ENCODE peak calls at places on chromosomes 16 and 17, in five cellular contexts. One of them, this sample, is unnamed.

GRCh38 chr16:15482068-15482747 is 47.8 kb downstream of the BMERB1 start:
- DNase-seq in SK-N-SH: peak
- DNase-seq in mesenchymal stem cell: peak
- DNase-seq in IMR-90: peak
- DNase-seq in mesendoderm: peak
- DNase-seq in this sample: peak

GRCh38 chr17:8005357-8005756 is 2.9 kb downstream of the GUCY2D start:
- DNase-seq in SK-N-SH: no peak
- DNase-seq in mesenchymal stem cell: no peak
- DNase-seq in IMR-90: no peak
- DNase-seq in mesendoderm: no peak
- DNase-seq in this sample: no peak

GRCh38 chr17:12769981-12770380 is 19.3 kb upstream of the ARHGAP44 start:
- DNase-seq in SK-N-SH: no peak
- DNase-seq in mesenchymal stem cell: no peak
- DNase-seq in IMR-90: peak
- DNase-seq in mesendoderm: no peak
- DNase-seq in this sample: peak

GRCh38 chr17:42387221-42387657 is 1.0 kb downstream of the STAT3 start:
- DNase-seq in SK-N-SH: peak
- DNase-seq in mesenchymal stem cell: peak
- DNase-seq in IMR-90: peak
- DNase-seq in mesendoderm: no peak
- DNase-seq in this sample: peak

GRCh38 chr16:66605177-66605999 is 884 bp downstream of the CMTM3 start:
- DNase-seq in SK-N-SH: peak
- DNase-seq in mesenchymal stem cell: peak
- DNase-seq in IMR-90: peak
- DNase-seq in mesendoderm: peak
- DNase-seq in this sample: peak

GRCh38 chr17:10471853-10472252 is 2.5 kb upstream of the MYH4 start:
- DNase-seq in SK-N-SH: no peak
- DNase-seq in mesenchymal stem cell: peak
- DNase-seq in IMR-90: peak
- DNase-seq in mesendoderm: no peak
- DNase-seq in this sample: peak

GRCh38 chr17:40361063-40361924 is 3.2 kb downstream of the GJD3 start:
- DNase-seq in SK-N-SH: no peak
- DNase-seq in mesenchymal stem cell: no peak
- DNase-seq in IMR-90: no peak
- DNase-seq in mesendoderm: no peak
- DNase-seq in this sample: no peak

GRCh38 chr16:71883849-71884638 is at the start of gene ZNF821:
- DNase-seq in SK-N-SH: peak
- DNase-seq in mesenchymal stem cell: peak
- DNase-seq in IMR-90: peak
- DNase-seq in mesendoderm: peak
- DNase-seq in this sample: peak

GRCh38 chr16:25988882-25989281 is 297.1 kb downstream of the HS3ST4 start:
- DNase-seq in SK-N-SH: no peak
- DNase-seq in mesenchymal stem cell: no peak
- DNase-seq in IMR-90: no peak
- DNase-seq in mesendoderm: no peak
- DNase-seq in this sample: no peak

GRCh38 chr17:19727466-19728113 is 11.2 kb upstream of the SLC47A2 start:
- DNase-seq in SK-N-SH: no peak
- DNase-seq in mesenchymal stem cell: peak
- DNase-seq in IMR-90: peak
- DNase-seq in mesendoderm: no peak
- DNase-seq in this sample: peak

GRCh38 chr16:3902731-3903130 is 22.2 kb upstream of the CREBBP start:
- DNase-seq in SK-N-SH: no peak
- DNase-seq in mesenchymal stem cell: no peak
- DNase-seq in IMR-90: no peak
- DNase-seq in mesendoderm: no peak
- DNase-seq in this sample: no peak

GRCh38 chr17:65228734-65229390 is 91.7 kb downstream of the RGS9 start:
- DNase-seq in SK-N-SH: peak
- DNase-seq in mesenchymal stem cell: peak
- DNase-seq in IMR-90: peak
- DNase-seq in mesendoderm: peak
- DNase-seq in this sample: peak

GRCh38 chr16:14427371-14427948 is 202.6 kb downstream of the PARN start:
- DNase-seq in SK-N-SH: no peak
- DNase-seq in mesenchymal stem cell: peak
- DNase-seq in IMR-90: peak
- DNase-seq in mesendoderm: no peak
- DNase-seq in this sample: no peak

GRCh38 chr16:67666538-67667433 is at the start of the genes C16orf86 and ENKD1:
- DNase-seq in SK-N-SH: peak
- DNase-seq in mesenchymal stem cell: peak
- DNase-seq in IMR-90: peak
- DNase-seq in mesendoderm: peak
- DNase-seq in this sample: peak

GRCh38 chr17:67980456-67980855 is 15.8 kb downstream of the C17orf58 start:
- DNase-seq in SK-N-SH: no peak
- DNase-seq in mesenchymal stem cell: no peak
- DNase-seq in IMR-90: no peak
- DNase-seq in mesendoderm: no peak
- DNase-seq in this sample: no peak

GRCh38 chr16:81416749-81417148 is 27.9 kb upstream of the CMIP start:
- DNase-seq in SK-N-SH: no peak
- DNase-seq in mesenchymal stem cell: no peak
- DNase-seq in IMR-90: no peak
- DNase-seq in mesendoderm: no peak
- DNase-seq in this sample: no peak

GRCh38 chr17:60604686-60605334 is 4.8 kb downstream of the PPM1D start:
- DNase-seq in SK-N-SH: no peak
- DNase-seq in mesenchymal stem cell: peak
- DNase-seq in IMR-90: peak
- DNase-seq in mesendoderm: peak
- DNase-seq in this sample: peak

GRCh38 chr17:8162232-8162996 is at the start of gene VAMP2:
- DNase-seq in SK-N-SH: peak
- DNase-seq in mesenchymal stem cell: peak
- DNase-seq in IMR-90: peak
- DNase-seq in mesendoderm: peak
- DNase-seq in this sample: peak

GRCh38 chr16:49947907-49948678 is 76.9 kb upstream of the CNEP1R1 start:
- DNase-seq in SK-N-SH: no peak
- DNase-seq in mesenchymal stem cell: no peak
- DNase-seq in IMR-90: no peak
- DNase-seq in mesendoderm: no peak
- DNase-seq in this sample: no peak

GRCh38 chr16:49953090-49953489 is 71.9 kb upstream of the CNEP1R1 start:
- DNase-seq in SK-N-SH: no peak
- DNase-seq in mesenchymal stem cell: no peak
- DNase-seq in IMR-90: no peak
- DNase-seq in mesendoderm: no peak
- DNase-seq in this sample: no peak

GRCh38 chr16:49956915-49957314 is 68.1 kb upstream of the CNEP1R1 start:
- DNase-seq in SK-N-SH: no peak
- DNase-seq in mesenchymal stem cell: no peak
- DNase-seq in IMR-90: no peak
- DNase-seq in mesendoderm: no peak
- DNase-seq in this sample: no peak

GRCh38 chr16:49952386-49952785 is 72.6 kb upstream of the CNEP1R1 start:
- DNase-seq in SK-N-SH: no peak
- DNase-seq in mesenchymal stem cell: peak
- DNase-seq in IMR-90: no peak
- DNase-seq in mesendoderm: peak
- DNase-seq in this sample: peak

GRCh38 chr16:49951568-49952195 is 73.3 kb upstream of the CNEP1R1 start:
- DNase-seq in SK-N-SH: no peak
- DNase-seq in mesenchymal stem cell: no peak
- DNase-seq in IMR-90: no peak
- DNase-seq in mesendoderm: peak
- DNase-seq in this sample: no peak
- H3K4me2 ChIP-seq in SK-N-SH: no peak
- H3K4me2 ChIP-seq in mesenchymal stem cell: no peak
- H3K4me2 ChIP-seq in IMR-90: no peak
- H3K4me2 ChIP-seq in mesendoderm: no peak
- H3K4me2 ChIP-seq in this sample: no peak

DNA sequence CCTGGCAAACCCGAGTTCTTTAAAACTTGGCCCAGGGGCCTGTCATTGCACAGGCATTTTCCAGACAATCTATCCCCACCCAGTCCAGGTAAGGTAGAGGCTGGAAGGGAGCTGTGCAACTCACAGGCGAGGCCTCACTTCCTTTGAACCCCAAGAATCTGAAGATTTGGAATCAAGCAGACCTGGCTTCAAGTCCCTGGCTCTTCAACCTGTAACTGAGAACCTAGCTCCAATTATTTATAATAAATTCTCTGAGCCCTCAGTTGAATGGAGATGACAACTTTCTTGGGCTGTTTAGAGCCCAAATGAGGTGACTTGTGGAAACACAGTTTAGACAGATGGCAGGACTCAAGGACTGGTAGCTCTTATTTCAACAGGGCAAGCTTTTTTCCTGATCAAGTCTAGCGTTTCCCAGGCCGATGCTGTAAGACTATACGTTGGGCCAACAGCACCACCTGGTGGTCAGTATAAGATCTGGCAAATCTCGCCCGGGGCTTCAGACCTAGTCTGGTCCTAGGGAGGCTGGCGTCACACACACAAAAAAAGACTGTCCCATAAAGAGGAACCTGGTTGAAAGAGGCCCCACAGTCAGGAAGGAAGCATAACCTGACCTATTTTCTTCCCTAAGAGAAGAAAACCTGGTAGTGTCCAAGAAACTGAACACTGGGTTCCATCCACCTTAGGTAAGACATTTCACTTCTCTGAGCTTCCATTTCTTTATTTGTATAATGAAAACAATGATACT is 117.9 kb downstream of the C17orf67 start:
- DNase-seq in SK-N-SH: peak
- DNase-seq in mesenchymal stem cell: peak
- DNase-seq in IMR-90: peak
- DNase-seq in mesendoderm: peak
- DNase-seq in this sample: peak
- H3K27ac ChIP-seq in SK-N-SH: no peak
- H3K27ac ChIP-seq in mesenchymal stem cell: no peak
- H3K27ac ChIP-seq in IMR-90: no peak
- H3K27ac ChIP-seq in mesendoderm: no peak
- H3K27ac ChIP-seq in this sample: no peak

DNA sequence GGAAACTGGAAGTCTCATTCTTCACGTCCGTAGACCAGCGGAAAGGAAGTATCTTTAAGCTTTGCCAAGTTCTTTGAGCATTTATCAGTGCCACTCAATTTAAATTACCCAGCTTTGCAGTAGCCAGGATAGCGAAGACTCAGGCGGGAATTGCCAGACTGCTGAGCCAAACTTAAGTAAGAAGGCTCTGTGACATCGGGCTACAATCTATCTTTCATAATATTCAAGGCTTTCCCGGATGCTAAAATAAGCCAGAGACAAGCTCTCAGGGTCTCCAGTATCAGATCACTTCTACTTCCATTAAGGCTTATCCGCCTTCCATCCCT is 436 bp upstream of the BRIP1 start:
- DNase-seq in SK-N-SH: peak
- DNase-seq in mesenchymal stem cell: no peak
- DNase-seq in IMR-90: no peak
- DNase-seq in mesendoderm: no peak
- DNase-seq in this sample: no peak
- H3K4me2 ChIP-seq in SK-N-SH: peak
- H3K4me2 ChIP-seq in mesenchymal stem cell: peak
- H3K4me2 ChIP-seq in IMR-90: peak
- H3K4me2 ChIP-seq in mesendoderm: peak
- H3K4me2 ChIP-seq in this sample: peak

GRCh38 chr16:46789499-46790414 is 41.2 kb downstream of the C16orf87 start:
- DNase-seq in SK-N-SH: peak
- DNase-seq in mesenchymal stem cell: peak
- DNase-seq in IMR-90: peak
- DNase-seq in mesendoderm: peak
- DNase-seq in this sample: peak
- H3K27ac ChIP-seq in SK-N-SH: peak
- H3K27ac ChIP-seq in mesenchymal stem cell: peak
- H3K27ac ChIP-seq in IMR-90: peak
- H3K27ac ChIP-seq in mesendoderm: peak
- H3K27ac ChIP-seq in this sample: peak

DNA sequence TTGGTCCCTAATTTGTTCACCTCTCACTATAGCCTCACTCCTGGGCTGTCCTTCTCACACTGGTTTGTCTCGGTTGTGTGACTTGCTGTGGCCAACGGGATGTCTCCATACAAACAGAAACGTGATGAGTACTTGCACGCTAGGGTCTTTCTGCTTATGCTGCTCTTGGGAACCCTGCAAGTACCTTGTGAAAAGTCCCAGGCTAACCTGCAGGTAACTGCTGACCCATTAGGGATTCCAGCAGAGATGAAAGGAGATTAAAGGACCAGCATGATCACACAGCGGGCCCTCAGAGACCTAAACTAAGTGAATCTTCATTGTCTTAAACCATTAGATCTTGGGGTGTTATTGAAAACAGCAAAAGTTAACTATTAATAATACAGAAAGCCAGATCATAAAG is 562.8 kb upstream of the GOT2 start:
- DNase-seq in SK-N-SH: no peak
- DNase-seq in mesenchymal stem cell: no peak
- DNase-seq in IMR-90: no peak
- DNase-seq in mesendoderm: peak
- DNase-seq in this sample: no peak
- H3K4me2 ChIP-seq in SK-N-SH: no peak
- H3K4me2 ChIP-seq in mesenchymal stem cell: no peak
- H3K4me2 ChIP-seq in IMR-90: no peak
- H3K4me2 ChIP-seq in mesendoderm: no peak
- H3K4me2 ChIP-seq in this sample: no peak

GRCh38 chr17:17232303-17232621 is 4.7 kb downstream of the FLCN start:
- DNase-seq in SK-N-SH: no peak
- DNase-seq in mesenchymal stem cell: no peak
- DNase-seq in IMR-90: no peak
- DNase-seq in mesendoderm: no peak
- DNase-seq in this sample: no peak
- H3K27ac ChIP-seq in SK-N-SH: no peak
- H3K27ac ChIP-seq in mesenchymal stem cell: no peak
- H3K27ac ChIP-seq in IMR-90: no peak
- H3K27ac ChIP-seq in mesendoderm: no peak
- H3K27ac ChIP-seq in this sample: no peak

DNA sequence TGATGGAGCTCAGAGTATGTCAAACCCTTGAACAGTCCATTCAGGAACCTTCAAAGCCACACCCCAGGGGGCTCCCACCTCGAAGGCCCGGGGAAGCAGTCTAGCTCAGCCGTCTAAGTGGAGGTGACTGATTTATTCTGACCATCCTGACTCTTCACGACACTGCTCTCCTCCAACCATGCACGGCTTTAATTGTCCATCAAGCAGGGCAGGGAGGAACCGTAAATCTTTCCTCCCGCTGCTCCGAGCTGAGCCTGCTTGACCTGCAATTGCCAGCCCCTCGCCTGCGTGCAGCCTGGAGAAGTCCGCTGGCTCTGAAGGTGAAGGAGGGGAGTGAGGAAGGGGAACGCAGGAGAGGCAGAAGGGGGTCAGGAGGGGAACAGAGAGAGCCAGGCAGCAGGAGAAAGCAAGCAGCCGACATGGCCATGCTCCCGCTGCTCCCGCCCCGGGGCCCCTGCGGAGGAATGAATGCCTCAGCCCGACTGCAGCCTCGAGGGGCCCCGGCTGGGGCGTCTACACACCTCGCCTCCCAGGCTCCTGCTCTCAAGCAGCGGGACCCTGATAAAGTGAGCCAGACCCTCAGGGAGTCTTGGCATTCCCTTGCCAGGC is 10.1 kb downstream of the RBFOX3 start:
- DNase-seq in SK-N-SH: peak
- DNase-seq in mesenchymal stem cell: no peak
- DNase-seq in IMR-90: no peak
- DNase-seq in mesendoderm: no peak
- DNase-seq in this sample: no peak
- H3K4me2 ChIP-seq in SK-N-SH: no peak
- H3K4me2 ChIP-seq in mesenchymal stem cell: no peak
- H3K4me2 ChIP-seq in IMR-90: no peak
- H3K4me2 ChIP-seq in mesendoderm: no peak
- H3K4me2 ChIP-seq in this sample: no peak

GRCh38 chr17:82790391-82790790 is 38.5 kb downstream of the TBCD start:
- DNase-seq in SK-N-SH: no peak
- DNase-seq in mesenchymal stem cell: no peak
- DNase-seq in IMR-90: no peak
- DNase-seq in mesendoderm: no peak
- DNase-seq in this sample: no peak
- H3K27ac ChIP-seq in SK-N-SH: no peak
- H3K27ac ChIP-seq in mesenchymal stem cell: no peak
- H3K27ac ChIP-seq in IMR-90: no peak
- H3K27ac ChIP-seq in mesendoderm: no peak
- H3K27ac ChIP-seq in this sample: no peak

This sample was measured in fibroblast of lung.